ENCODE peak calls at places on chromosomes 11 and 22, in eight cellular contexts. O, Y, R, H, D, K, E and U are unnamed samples.

GRCh38 chr11:80307676-80308075 is 866.8 kb upstream of the TENM4 start:
- DNase-seq in O (no peak), Y (no peak), R (no peak), H (no peak), D (no peak), K (no peak), E (no peak), U (no peak)

GRCh38 chr22:41557401-41558240 is 3.2 kb upstream of the CSDC2 start:
- DNase-seq in O (peak; percentile 75), Y (no peak), R (peak; percentile 75), H (no peak), D (peak; percentile 71), K (no peak), E (peak; percentile 64), U (no peak)

GRCh38 chr22:42697542-42698013 is 23.1 kb downstream of the A4GALT start:
- DNase-seq in O (peak; percentile 88), Y (no peak), R (no peak), H (no peak), D (peak; percentile 77), K (peak; percentile 44), E (peak; percentile 56), U (peak; percentile 43)

GRCh38 chr11:88431675-88432341 is 94.3 kb upstream of the CTSC start:
- DNase-seq in O (no peak), Y (no peak), R (no peak), H (no peak), D (no peak), K (peak; percentile 69), E (no peak), U (no peak)

GRCh38 chr11:17267576-17267975 is 9.0 kb upstream of the NUCB2 start:
- DNase-seq in O (no peak), Y (no peak), R (no peak), H (no peak), D (no peak), K (peak; percentile 94), E (no peak), U (peak; percentile 72)

GRCh38 chr11:128909438-128910125 is 18.4 kb downstream of the KCNJ5 start:
- DNase-seq in O (no peak), Y (no peak), R (no peak), H (no peak), D (no peak), K (no peak), E (no peak), U (no peak)

GRCh38 chr11:118156531-118157185 is 4.0 kb upstream of the SCN4B start:
- DNase-seq in O (no peak), Y (no peak), R (no peak), H (peak; percentile 26), D (no peak), K (peak; percentile 39), E (no peak), U (no peak)

GRCh38 chr22:35524966-35525686 is 15.5 kb upstream of the RASD2 start:
- DNase-seq in O (peak; percentile 45), Y (no peak), R (no peak), H (no peak), D (no peak), K (no peak), E (peak; percentile 30), U (no peak)

GRCh38 chr22:19106886-19107729 is 15.1 kb downstream of the DGCR2 start:
- DNase-seq in O (no peak), Y (no peak), R (no peak), H (no peak), D (no peak), K (no peak), E (no peak), U (no peak)

GRCh38 chr22:19109198-19110063 is 12.8 kb downstream of the DGCR2 start:
- DNase-seq in O (no peak), Y (peak; percentile 57), R (no peak), H (peak; percentile 66), D (no peak), K (no peak), E (no peak), U (peak; percentile 73)

GRCh38 chr22:19107730-19108074 is 14.5 kb downstream of the DGCR2 start:
- DNase-seq in O (no peak), Y (no peak), R (no peak), H (no peak), D (no peak), K (no peak), E (no peak), U (no peak)

GRCh38 chr22:19110064-19110458 is 12.2 kb downstream of the DGCR2 start:
- DNase-seq in O (no peak), Y (no peak), R (no peak), H (no peak), D (no peak), K (no peak), E (no peak), U (no peak)

DNA sequence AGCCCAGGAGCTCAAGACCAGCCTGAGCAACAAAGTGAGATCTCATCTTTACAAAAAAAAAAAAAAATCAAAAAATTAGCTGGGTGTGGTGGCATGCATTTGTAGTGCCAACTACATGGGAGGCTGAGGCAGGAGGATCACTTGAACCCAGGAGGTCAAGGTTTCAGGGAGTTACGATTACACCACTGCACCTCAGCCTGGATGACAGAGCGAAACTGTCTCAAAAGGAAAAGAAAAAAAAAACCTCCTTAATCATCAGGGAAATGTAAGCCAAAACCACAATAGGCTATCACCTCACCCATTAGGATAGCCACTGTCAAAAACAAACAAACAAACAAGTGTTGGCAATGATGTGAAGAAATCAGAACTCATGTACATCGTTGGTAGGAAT is 13.4 kb downstream of the DGCR2 start:
- DNase-seq in O (no peak), Y (no peak), R (no peak), H (no peak), D (no peak), K (no peak), E (no peak), U (peak; percentile 27)
- H3K27ac ChIP-seq in O (no peak overlapping the region), Y (peak overlapping the region; percentile 85), R (peak overlapping the region; percentile 81), H (peak overlapping the region; percentile 71), D (no peak overlapping the region), K (no peak overlapping the region), E (no peak overlapping the region), U (peak overlapping the region; percentile 89)

DNA sequence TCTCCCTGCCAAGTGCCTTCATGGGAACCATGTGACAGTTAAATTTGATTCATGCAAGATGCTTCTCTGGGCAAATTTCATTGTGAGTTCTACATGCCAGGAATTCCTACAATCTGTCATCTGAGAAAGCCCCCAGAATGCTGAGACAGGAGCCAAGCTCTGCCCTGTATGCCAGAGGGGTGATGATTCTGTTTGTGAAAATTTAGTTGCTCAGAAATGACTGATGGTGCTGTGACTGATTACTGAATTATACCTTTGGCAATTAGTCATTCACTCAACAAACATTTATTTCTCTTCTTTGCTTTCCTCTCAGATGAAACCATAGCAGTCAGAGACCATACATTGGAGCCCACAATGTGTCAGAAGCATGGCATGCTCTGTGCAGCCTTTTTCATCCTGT is 68.9 kb upstream of the ZBED5 start:
- DNase-seq in O (no peak), Y (no peak), R (no peak), H (no peak), D (peak; percentile 6), K (peak; percentile 90), E (no peak), U (no peak)
- H3K27ac ChIP-seq in O (no peak overlapping the region), Y (no peak overlapping the region), R (no peak overlapping the region), H (no peak overlapping the region), D (no peak overlapping the region), K (peak overlapping the region; percentile 92), E (peak overlapping the region; percentile 73), U (peak overlapping the region; percentile 62)

GRCh38 chr11:119209186-119209585 is 3.0 kb downstream of the CBL start:
- DNase-seq in O (no peak), Y (no peak), R (no peak), H (no peak), D (no peak), K (no peak), E (no peak), U (no peak)

GRCh38 chr11:119205574-119206511 is at the start of gene CBL:
- DNase-seq in O (peak; percentile 97), Y (peak; percentile 96), R (peak; percentile 95), H (peak; percentile 89), D (peak; percentile 91), K (peak; percentile 96), E (peak; percentile 99), U (no peak)

GRCh38 chr11:119206512-119207299 is 567 bp downstream of the CBL start:
- DNase-seq in O (peak; percentile 64), Y (peak; percentile 30), R (peak; percentile 83), H (peak; percentile 40), D (peak; percentile 5), K (peak; percentile 42), E (peak; percentile 64), U (no peak)

GRCh38 chr11:119207607-119208006 is 1.5 kb downstream of the CBL start:
- DNase-seq in O (no peak), Y (no peak), R (no peak), H (no peak), D (no peak), K (no peak), E (no peak), U (no peak)

GRCh38 chr11:119207300-119207570 is 1.1 kb downstream of the CBL start:
- DNase-seq in O (no peak), Y (no peak), R (no peak), H (no peak), D (no peak), K (no peak), E (no peak), U (no peak)
- H3K27ac ChIP-seq in O (peak overlapping the region; percentile 97), Y (no peak overlapping the region), R (peak overlapping the region; percentile 89), H (no peak overlapping the region), D (no peak overlapping the region), K (no peak overlapping the region), E (peak overlapping the region; percentile 93), U (peak overlapping the region; percentile 91)

GRCh38 chr11:127006311-127006710 is 5.7 kb upstream of the KIRREL3 start:
- DNase-seq in O (no peak), Y (no peak), R (no peak), H (no peak), D (no peak), K (no peak), E (no peak), U (no peak)

GRCh38 chr11:127002669-127003259 is 2.2 kb upstream of the KIRREL3 start:
- DNase-seq in O (no peak), Y (no peak), R (no peak), H (no peak), D (no peak), K (no peak), E (no peak), U (no peak)

GRCh38 chr11:127000991-127001390 is 421 bp upstream of the KIRREL3 start:
- DNase-seq in O (no peak), Y (no peak), R (no peak), H (no peak), D (no peak), K (no peak), E (no peak), U (no peak)

GRCh38 chr11:127000291-127000968 is at the start of gene KIRREL3:
- DNase-seq in O (peak; percentile 17), Y (no peak), R (no peak), H (no peak), D (no peak), K (no peak), E (no peak), U (no peak)

DNA sequence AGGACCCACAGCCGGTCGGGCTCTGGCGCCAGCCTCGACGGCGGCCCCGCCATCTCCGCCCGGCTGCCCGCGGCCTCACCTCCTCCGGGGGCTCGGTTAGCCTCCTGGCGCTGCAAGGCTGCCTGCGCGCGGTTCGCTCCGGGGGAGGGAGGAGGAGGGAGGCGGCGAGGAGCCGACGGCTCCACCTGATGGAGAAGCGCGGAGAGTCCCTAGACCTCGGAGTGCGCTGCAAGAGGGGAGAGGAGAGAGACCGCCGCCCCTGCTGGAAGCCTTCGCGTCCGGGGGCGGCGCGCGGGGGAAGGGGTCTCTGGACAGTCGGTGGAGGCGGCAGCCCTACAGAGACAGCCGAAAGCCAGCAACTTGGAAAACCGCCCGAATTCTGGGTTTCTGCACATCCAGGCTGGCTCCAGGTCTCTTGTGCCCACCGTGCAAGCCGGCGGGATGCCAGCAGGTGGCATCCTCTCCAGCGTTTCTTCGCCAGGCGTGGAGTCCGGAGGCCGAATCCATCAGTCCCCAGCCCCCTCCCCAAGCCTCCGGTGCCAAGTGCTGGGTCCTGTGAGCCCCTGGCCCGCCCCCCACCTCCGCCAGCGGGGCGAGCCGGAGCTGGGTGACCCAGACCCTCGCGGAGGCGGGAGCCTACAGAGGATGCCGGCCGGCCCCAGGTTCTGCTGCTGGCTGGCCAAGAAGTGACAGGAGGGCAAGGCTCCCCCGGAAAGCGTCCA is 2.9 kb upstream of the KIRREL3 start:
- DNase-seq in O (no peak), Y (no peak), R (no peak), H (no peak), D (no peak), K (no peak), E (peak; percentile 29), U (no peak)
- H3K27ac ChIP-seq in O (no peak overlapping the region), Y (no peak overlapping the region), R (no peak overlapping the region), H (no peak overlapping the region), D (no peak overlapping the region), K (no peak overlapping the region), E (no peak overlapping the region), U (no peak overlapping the region)